ENCODE peak calls at places on chromosome 2, in ten cellular contexts. S, G, O, E, U, X, M, T, N and C are unnamed samples.

GRCh38 chr2:120620025-120620793 is 115.5 kb upstream of the GLI2 start:
- DNase-seq in U (no peak), N (peak; percentile 17), T (no peak), G (peak; percentile 33), O (peak; percentile 81), E (no peak), S (no peak), M (peak; percentile 57), X (no peak), C (no peak)

GRCh38 chr2:111898703-111899514 is 502 bp downstream of the MERTK start:
- DNase-seq in G (peak; percentile 14), X (no peak), U (peak; percentile 82), M (no peak), T (peak; percentile 33), S (peak; percentile 68), E (no peak), O (peak; percentile 32), N (peak; percentile 18), C (no peak)

GRCh38 chr2:104734937-104735586 is 118.9 kb upstream of the POU3F3 start:
- DNase-seq in G (peak; percentile 40), N (no peak), M (no peak), T (no peak), S (no peak), E (no peak), U (no peak), X (no peak), O (no peak), C (no peak)

GRCh38 chr2:240593703-240594451 is 7.3 kb downstream of the CAPN10 start:
- DNase-seq in E (no peak), O (no peak), U (peak; percentile 68), X (peak; percentile 43), M (no peak), G (no peak), T (no peak), S (no peak), N (no peak), C (no peak)

GRCh38 chr2:97812916-97813315 is 99.5 kb downstream of the ZAP70 start:
- DNase-seq in U (no peak), S (peak; percentile 30), T (no peak), O (no peak), E (no peak), M (peak; percentile 21), N (no peak), X (no peak), G (no peak), C (no peak)

GRCh38 chr2:183148967-183149366 is 24.7 kb downstream of the NUP35 start:
- DNase-seq in M (peak; percentile 28), G (no peak), U (no peak), S (no peak), O (peak; percentile 7), N (no peak), T (no peak), X (no peak), E (no peak), C (no peak)

GRCh38 chr2:216621292-216621691 is 11.9 kb upstream of the IGFBP2 start:
- DNase-seq in S (no peak), M (no peak), N (no peak), X (no peak), G (no peak), O (no peak), E (no peak), T (no peak), U (no peak), C (no peak)

GRCh38 chr2:240997141-240997855 is 1.1 kb upstream of the SNED1 start:
- DNase-seq in T (no peak), G (no peak), E (no peak), N (no peak), S (no peak), M (no peak), U (no peak), O (peak; percentile 40), X (peak; percentile 96), C (no peak)

GRCh38 chr2:246489-247145 is 17.2 kb downstream of the SH3YL1 start:
- DNase-seq in O (peak; percentile 75), U (no peak), M (peak; percentile 85), X (no peak), S (peak; percentile 58), G (peak; percentile 69), E (no peak), N (peak; percentile 71), T (peak; percentile 72), C (peak; percentile 10)

GRCh38 chr2:216636570-216637450 is 3.6 kb downstream of the IGFBP2 start:
- DNase-seq in N (peak; percentile 84), M (peak; percentile 37), S (peak; percentile 91), E (no peak), U (no peak), G (peak; percentile 84), T (peak; percentile 68), O (no peak), X (peak; percentile 67), C (no peak)

DNA sequence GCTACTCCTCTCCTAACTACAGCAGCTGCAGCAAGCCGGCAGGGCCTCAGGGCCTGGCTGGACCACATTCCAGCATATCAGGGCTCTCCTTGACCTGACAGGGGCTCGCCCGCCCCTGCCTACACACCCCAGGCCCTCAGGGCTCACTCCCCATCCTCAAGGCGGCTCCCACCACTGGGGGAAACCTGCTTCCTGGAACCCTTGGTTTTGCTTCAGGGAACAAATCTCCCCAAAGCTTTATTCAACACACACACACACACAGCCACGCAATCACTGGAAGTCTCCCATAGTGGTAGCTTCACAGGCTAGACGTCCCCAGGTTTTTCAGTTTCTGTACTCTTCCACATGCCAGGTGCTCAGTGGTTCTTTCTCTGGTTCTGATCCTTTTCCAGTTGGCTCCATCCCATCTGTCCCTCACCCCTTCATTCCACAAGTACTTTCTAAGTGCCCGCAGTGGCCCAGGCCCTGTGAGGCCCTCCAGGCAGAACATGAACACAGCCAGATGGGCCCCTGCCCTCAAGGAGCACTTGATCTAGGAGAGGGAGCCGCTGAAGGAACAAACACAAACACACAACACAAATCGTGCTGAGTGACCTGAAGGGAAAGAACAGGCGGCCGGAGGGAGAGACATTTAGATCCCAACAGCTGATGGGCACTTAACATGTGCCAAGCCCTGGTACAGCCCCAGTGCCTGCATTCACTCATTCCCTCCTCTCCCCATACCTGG is 51.1 kb downstream of the TNS1 start:
- DNase-seq in X (peak; percentile 27), T (no peak), M (no peak), G (no peak), S (no peak), N (no peak), U (no peak), E (no peak), O (no peak), C (no peak)
- H3K27ac ChIP-seq in X (no peak overlapping the region), T (no peak overlapping the region), M (no peak overlapping the region), G (no peak overlapping the region), S (no peak overlapping the region), N (no peak overlapping the region), U (no peak overlapping the region), E (no peak overlapping the region), O (no peak overlapping the region), C (no peak overlapping the region)

GRCh38 chr2:65351948-65352595 is 80.3 kb downstream of the SPRED2 start:
- DNase-seq in S (no peak), X (no peak), N (no peak), U (no peak), O (no peak), G (no peak), T (no peak), M (no peak), E (no peak), C (no peak)
- H3K4me3 ChIP-seq in S (no peak overlapping the region), X (no peak overlapping the region), N (no peak overlapping the region), U (no peak overlapping the region), O (no peak overlapping the region), G (no peak overlapping the region), T (no peak overlapping the region), M (no peak overlapping the region), E (no peak overlapping the region), C (no peak overlapping the region)

DNA sequence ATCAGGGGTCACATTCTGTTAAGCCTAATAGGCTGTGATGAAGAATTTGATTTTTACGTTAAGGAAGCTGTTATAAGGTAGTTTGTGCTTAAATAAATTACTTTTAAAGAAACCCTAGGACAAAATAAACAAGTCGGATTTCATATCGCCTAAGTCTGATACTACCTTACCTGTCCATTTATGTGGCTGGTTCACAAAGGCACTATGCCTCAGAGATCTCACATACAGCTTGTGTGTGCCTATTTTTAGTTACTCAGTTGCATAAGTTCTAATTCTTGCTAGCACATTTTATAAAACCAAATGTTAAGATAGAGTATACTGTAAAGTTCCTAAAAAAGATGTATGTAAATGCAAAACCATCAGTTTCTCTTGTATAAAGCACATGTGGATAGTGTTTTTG is 40.0 kb downstream of the AGFG1 start:
- DNase-seq in E (no peak), S (no peak), M (no peak), O (no peak), T (no peak), X (no peak), U (no peak), N (no peak), G (no peak), C (no peak)
- H3K4me1 ChIP-seq in E (peaks cover 45% of the 10 kb centered on the region), S (peaks cover 34% of the 10 kb centered on the region), M (peaks cover 18% of the 10 kb centered on the region), O (peaks cover 52% of the 10 kb centered on the region), T (peaks cover 9% of the 10 kb centered on the region), X (peaks cover 21% of the 10 kb centered on the region), U (peaks cover 23% of the 10 kb centered on the region), N (peaks cover 98% of the 10 kb centered on the region), G (peaks cover 4% of the 10 kb centered on the region), C (peaks cover 6% of the 10 kb centered on the region)

GRCh38 chr2:25079050-25079635 is 37.3 kb downstream of the EFR3B start:
- DNase-seq in O (no peak), S (no peak), N (no peak), G (no peak), E (no peak), X (no peak), T (no peak), M (no peak), U (no peak), C (no peak)
- H3K27ac ChIP-seq in O (no peak overlapping the region), S (no peak overlapping the region), N (peak overlapping the region; percentile 69), G (no peak overlapping the region), E (no peak overlapping the region), X (no peak overlapping the region), T (no peak overlapping the region), M (no peak overlapping the region), U (no peak overlapping the region), C (no peak overlapping the region)

GRCh38 chr2:231039294-231039664 is 2.0 kb downstream of the C2orf72 start:
- DNase-seq in E (no peak), M (no peak), G (no peak), U (no peak), N (no peak), O (no peak), X (no peak), T (no peak), S (no peak), C (no peak)

GRCh38 chr2:231037202-231037730 is at the start of gene C2orf72:
- DNase-seq in E (no peak), T (no peak), O (peak; percentile 36), S (peak; percentile 64), G (no peak), X (peak; percentile 58), M (no peak), U (no peak), N (no peak), C (no peak)

GRCh38 chr2:231037731-231038482 is 584 bp downstream of the C2orf72 start:
- DNase-seq in G (no peak), N (peak; percentile 48), O (peak; percentile 35), T (no peak), S (peak; percentile 77), X (no peak), M (no peak), E (no peak), U (peak; percentile 81), C (no peak)

GRCh38 chr2:231039821-231040364 is 2.6 kb downstream of the C2orf72 start:
- DNase-seq in X (peak; percentile 90), S (no peak), E (no peak), O (no peak), N (peak; percentile 43), T (no peak), M (no peak), U (no peak), G (no peak), C (no peak)

GRCh38 chr2:231038483-231039293 is 1.4 kb downstream of the C2orf72 start:
- DNase-seq in G (no peak), X (peak; percentile 76), E (no peak), S (peak; percentile 28), T (no peak), O (no peak), N (no peak), M (no peak), U (no peak), C (no peak)
- H3K4me3 ChIP-seq in G (no peak overlapping the region), X (peak overlapping the region; percentile 84), E (no peak overlapping the region), S (peak overlapping the region; percentile 59), T (no peak overlapping the region), O (no peak overlapping the region), N (peak overlapping the region; percentile 57), M (no peak overlapping the region), U (no peak overlapping the region), C (no peak overlapping the region)